ENCODE peak calls at places on chromosome 22, in five cellular contexts. One of them, this sample, is unnamed. For H3K9me3, the result is how much of the 10 kb centered on the place peaks cover.

GRCh38 chr22:50612715-50613221 is 12.2 kb downstream of the MAPK8IP2 start:
- DNase-seq in cardiac muscle cell: no peak
- DNase-seq in neural progenitor cell: peak
- DNase-seq in keratinocyte: no peak
- DNase-seq in uterus: no peak
- DNase-seq in this sample: no peak

GRCh38 chr22:26579331-26579886 is 10.5 kb downstream of the TPST2 start:
- DNase-seq in uterus: no peak
- DNase-seq in neural progenitor cell: no peak
- DNase-seq in cardiac muscle cell: no peak
- DNase-seq in keratinocyte: no peak
- DNase-seq in this sample: no peak

GRCh38 chr22:38781033-38781432 is 12.9 kb downstream of the DNAL4 start:
- DNase-seq in keratinocyte: no peak
- DNase-seq in neural progenitor cell: no peak
- DNase-seq in cardiac muscle cell: no peak
- DNase-seq in uterus: no peak
- DNase-seq in this sample: no peak

GRCh38 chr22:43363580-43364435 is 20.6 kb upstream of the SCUBE1 start:
- DNase-seq in neural progenitor cell: peak
- DNase-seq in cardiac muscle cell: no peak
- DNase-seq in uterus: no peak
- DNase-seq in keratinocyte: no peak
- DNase-seq in this sample: no peak

GRCh38 chr22:50276143-50276542 is 6.0 kb upstream of the MAPK11 start:
- DNase-seq in uterus: no peak
- DNase-seq in neural progenitor cell: no peak
- DNase-seq in keratinocyte: no peak
- DNase-seq in cardiac muscle cell: peak
- DNase-seq in this sample: no peak

GRCh38 chr22:23547818-23548500 is 32.1 kb downstream of the IGLL1 start:
- DNase-seq in cardiac muscle cell: no peak
- DNase-seq in uterus: no peak
- DNase-seq in neural progenitor cell: no peak
- DNase-seq in keratinocyte: no peak
- DNase-seq in this sample: no peak

GRCh38 chr22:39215430-39216142 is 29.2 kb downstream of the PDGFB start:
- DNase-seq in cardiac muscle cell: no peak
- DNase-seq in keratinocyte: no peak
- DNase-seq in uterus: peak
- DNase-seq in neural progenitor cell: peak
- DNase-seq in this sample: peak

GRCh38 chr22:23827351-23827995 is 11.3 kb downstream of the DERL3 start:
- DNase-seq in cardiac muscle cell: no peak
- DNase-seq in neural progenitor cell: peak
- DNase-seq in keratinocyte: no peak
- DNase-seq in uterus: no peak
- DNase-seq in this sample: no peak

GRCh38 chr22:34301569-34301968 is 381.3 kb upstream of the LARGE1 start:
- DNase-seq in keratinocyte: no peak
- DNase-seq in neural progenitor cell: no peak
- DNase-seq in cardiac muscle cell: peak
- DNase-seq in uterus: no peak
- DNase-seq in this sample: no peak

GRCh38 chr22:39068033-39068785 is 8.9 kb upstream of the APOBEC3G start:
- DNase-seq in cardiac muscle cell: peak
- DNase-seq in uterus: no peak
- DNase-seq in neural progenitor cell: no peak
- DNase-seq in keratinocyte: no peak
- DNase-seq in this sample: no peak

GRCh38 chr22:23781533-23781932 is 5.2 kb upstream of the SMARCB1 start:
- DNase-seq in neural progenitor cell: no peak
- DNase-seq in keratinocyte: peak
- DNase-seq in uterus: no peak
- DNase-seq in cardiac muscle cell: no peak
- DNase-seq in this sample: no peak

GRCh38 chr22:40031766-40032470 is 37.2 kb downstream of the FAM83F start:
- DNase-seq in uterus: no peak
- DNase-seq in keratinocyte: no peak
- DNase-seq in neural progenitor cell: no peak
- DNase-seq in cardiac muscle cell: no peak
- DNase-seq in this sample: no peak

GRCh38 chr22:35839811-35840739 is 122.4 kb downstream of the APOL5 start:
- DNase-seq in uterus: peak
- DNase-seq in keratinocyte: peak
- DNase-seq in neural progenitor cell: peak
- DNase-seq in cardiac muscle cell: peak
- DNase-seq in this sample: no peak

GRCh38 chr22:37126882-37127281 is 17.4 kb upstream of the TMPRSS6 start:
- DNase-seq in uterus: no peak
- DNase-seq in keratinocyte: no peak
- DNase-seq in neural progenitor cell: peak
- DNase-seq in cardiac muscle cell: peak
- DNase-seq in this sample: no peak

GRCh38 chr22:23562186-23562585 is 17.9 kb downstream of the IGLL1 start:
- DNase-seq in neural progenitor cell: no peak
- DNase-seq in uterus: no peak
- DNase-seq in cardiac muscle cell: no peak
- DNase-seq in keratinocyte: no peak
- DNase-seq in this sample: no peak

GRCh38 chr22:40679964-40680818 is 907 bp downstream of the MCHR1 start:
- DNase-seq in neural progenitor cell: peak
- DNase-seq in cardiac muscle cell: no peak
- DNase-seq in uterus: no peak
- DNase-seq in keratinocyte: no peak
- DNase-seq in this sample: no peak

GRCh38 chr22:25627271-25627848 is 62.9 kb downstream of the GRK3 start:
- DNase-seq in uterus: no peak
- DNase-seq in cardiac muscle cell: no peak
- DNase-seq in neural progenitor cell: no peak
- DNase-seq in keratinocyte: no peak
- DNase-seq in this sample: no peak

GRCh38 chr22:19404676-19405075 is 26.9 kb downstream of the HIRA start:
- DNase-seq in keratinocyte: no peak
- DNase-seq in neural progenitor cell: no peak
- DNase-seq in uterus: no peak
- DNase-seq in cardiac muscle cell: peak
- DNase-seq in this sample: no peak

GRCh38 chr22:38623357-38623756 is 32.8 kb downstream of the FAM227A start:
- DNase-seq in keratinocyte: no peak
- DNase-seq in uterus: no peak
- DNase-seq in cardiac muscle cell: no peak
- DNase-seq in neural progenitor cell: no peak
- DNase-seq in this sample: no peak

GRCh38 chr22:40009231-40009769 is 14.5 kb downstream of the FAM83F start:
- DNase-seq in uterus: no peak
- DNase-seq in cardiac muscle cell: no peak
- DNase-seq in keratinocyte: no peak
- DNase-seq in neural progenitor cell: peak
- DNase-seq in this sample: no peak

GRCh38 chr22:50626314-50626855 is 1.6 kb downstream of the ARSA start:
- DNase-seq in keratinocyte: no peak
- DNase-seq in neural progenitor cell: no peak
- DNase-seq in cardiac muscle cell: no peak
- DNase-seq in uterus: no peak
- DNase-seq in this sample: no peak

GRCh38 chr22:19779011-19779421 is 18.4 kb downstream of the TBX1 start:
- DNase-seq in cardiac muscle cell: no peak
- DNase-seq in neural progenitor cell: no peak
- DNase-seq in keratinocyte: no peak
- DNase-seq in uterus: no peak
- DNase-seq in this sample: no peak

GRCh38 chr22:48044484-48045060 is 1282.1 kb downstream of the TBC1D22A start:
- DNase-seq in uterus: no peak
- DNase-seq in cardiac muscle cell: no peak
- DNase-seq in keratinocyte: no peak
- DNase-seq in neural progenitor cell: no peak
- DNase-seq in this sample: no peak
- H3K9me3 ChIP-seq in uterus: under half
- H3K9me3 ChIP-seq in cardiac muscle cell: under half
- H3K9me3 ChIP-seq in keratinocyte: under half
- H3K9me3 ChIP-seq in neural progenitor cell: under half
- H3K9me3 ChIP-seq in this sample: under half

DNA sequence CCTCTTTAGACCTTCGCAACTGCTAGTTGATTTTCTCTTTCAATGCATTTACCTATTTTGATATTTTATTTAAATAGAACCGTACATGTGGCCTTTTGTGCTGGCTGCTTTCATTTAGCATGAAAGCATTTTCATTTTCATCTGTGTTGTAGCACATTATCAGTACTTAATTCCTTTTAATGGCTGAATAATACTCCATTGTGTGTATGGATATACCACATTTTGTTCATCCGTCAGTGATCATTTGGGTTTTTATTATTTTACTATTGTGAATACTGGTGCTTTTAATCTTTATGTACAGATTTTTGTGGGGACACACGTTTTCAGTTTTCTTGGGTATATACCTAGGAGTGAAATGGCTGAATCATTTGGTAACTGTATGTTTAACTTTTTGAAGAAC is 43.1 kb downstream of the MTMR3 start:
- DNase-seq in keratinocyte: no peak
- DNase-seq in neural progenitor cell: no peak
- DNase-seq in uterus: no peak
- DNase-seq in cardiac muscle cell: no peak
- DNase-seq in this sample: no peak
- H3K9me3 ChIP-seq in keratinocyte: under half
- H3K9me3 ChIP-seq in neural progenitor cell: under half
- H3K9me3 ChIP-seq in uterus: under half
- H3K9me3 ChIP-seq in cardiac muscle cell: under half
- H3K9me3 ChIP-seq in this sample: under half

DNA sequence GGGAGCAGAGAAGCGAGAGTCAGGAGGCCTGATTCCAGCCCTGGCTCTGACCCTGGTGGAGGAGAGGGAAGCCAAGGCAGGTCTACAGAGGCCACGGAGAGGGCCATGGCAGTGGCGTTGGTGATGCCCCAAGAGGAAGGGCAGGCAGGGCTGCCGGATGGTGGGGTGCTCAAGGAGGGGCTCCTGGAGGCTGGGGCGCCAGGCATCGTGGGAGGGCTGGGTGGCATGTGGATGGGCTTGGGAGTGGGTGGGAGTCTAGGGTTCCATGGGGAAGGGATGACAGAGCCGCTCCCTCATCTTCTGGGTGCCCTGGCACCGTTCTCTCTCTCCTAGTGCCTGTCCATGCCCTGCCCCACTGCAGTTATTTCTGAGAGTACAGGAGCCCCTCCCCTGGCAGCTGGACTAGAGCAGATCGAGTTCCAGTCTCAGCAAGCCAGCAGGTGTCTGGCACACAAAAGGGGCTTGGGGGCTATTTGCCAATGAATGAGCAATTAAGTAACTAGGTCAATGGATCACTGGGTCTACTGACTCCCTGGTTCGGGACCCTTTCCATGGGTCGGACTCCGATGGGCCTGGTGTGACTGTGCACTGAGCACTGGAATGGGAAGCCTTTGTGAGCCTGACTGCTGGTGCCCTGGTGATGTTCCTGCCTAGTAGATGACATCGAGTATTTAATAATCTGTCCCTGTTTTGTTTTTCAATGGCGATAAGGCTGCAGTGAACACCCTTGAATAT is 570.0 kb downstream of the TBC1D22A start:
- DNase-seq in keratinocyte: no peak
- DNase-seq in neural progenitor cell: no peak
- DNase-seq in cardiac muscle cell: no peak
- DNase-seq in uterus: no peak
- DNase-seq in this sample: no peak
- H3K9me3 ChIP-seq in keratinocyte: under half
- H3K9me3 ChIP-seq in neural progenitor cell: under half
- H3K9me3 ChIP-seq in cardiac muscle cell: under half
- H3K9me3 ChIP-seq in uterus: under half
- H3K9me3 ChIP-seq in this sample: under half

DNA sequence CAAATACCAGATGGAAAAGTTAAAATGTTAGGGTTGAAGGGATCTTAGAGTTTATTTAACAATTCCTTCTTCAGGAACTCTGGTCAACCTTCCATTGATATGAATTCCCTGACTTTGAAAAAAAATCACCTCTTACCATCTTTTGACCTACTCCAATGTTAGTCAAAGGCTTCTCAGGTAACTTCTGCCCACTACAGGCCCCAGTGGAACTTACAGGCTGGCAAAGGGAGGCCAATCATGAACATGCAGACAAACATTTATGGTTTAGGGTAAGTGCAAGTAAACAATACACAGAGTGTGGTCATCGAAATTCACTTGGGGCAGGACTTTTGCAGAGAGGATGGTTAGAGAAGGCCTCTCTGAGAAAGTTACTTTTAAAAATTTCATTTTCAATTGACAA is 45.1 kb downstream of the SYN3 start:
- DNase-seq in uterus: no peak
- DNase-seq in cardiac muscle cell: no peak
- DNase-seq in neural progenitor cell: no peak
- DNase-seq in keratinocyte: no peak
- DNase-seq in this sample: no peak
- H3K9me3 ChIP-seq in uterus: under half
- H3K9me3 ChIP-seq in cardiac muscle cell: under half
- H3K9me3 ChIP-seq in neural progenitor cell: under half
- H3K9me3 ChIP-seq in keratinocyte: under half
- H3K9me3 ChIP-seq in this sample: under half

GRCh38 chr22:48588881-48589450 is 1238.7 kb downstream of the BRD1 start:
- DNase-seq in cardiac muscle cell: no peak
- DNase-seq in uterus: no peak
- DNase-seq in keratinocyte: no peak
- DNase-seq in neural progenitor cell: no peak
- DNase-seq in this sample: no peak

GRCh38 chr22:48588151-48588880 is 1239.4 kb downstream of the BRD1 start:
- DNase-seq in keratinocyte: no peak
- DNase-seq in cardiac muscle cell: no peak
- DNase-seq in uterus: no peak
- DNase-seq in neural progenitor cell: no peak
- DNase-seq in this sample: no peak

GRCh38 chr22:48585916-48586798 is 1241.5 kb downstream of the BRD1 start:
- DNase-seq in keratinocyte: no peak
- DNase-seq in cardiac muscle cell: no peak
- DNase-seq in neural progenitor cell: peak
- DNase-seq in uterus: no peak
- DNase-seq in this sample: no peak

GRCh38 chr22:48586799-48587185 is 1240.9 kb downstream of the BRD1 start:
- DNase-seq in cardiac muscle cell: no peak
- DNase-seq in neural progenitor cell: no peak
- DNase-seq in keratinocyte: no peak
- DNase-seq in uterus: no peak
- DNase-seq in this sample: no peak

GRCh38 chr22:48587236-48587865 is 1240.3 kb downstream of the BRD1 start:
- DNase-seq in keratinocyte: no peak
- DNase-seq in cardiac muscle cell: no peak
- DNase-seq in uterus: no peak
- DNase-seq in neural progenitor cell: no peak
- DNase-seq in this sample: no peak
- H3K9me3 ChIP-seq in keratinocyte: under half
- H3K9me3 ChIP-seq in cardiac muscle cell: under half
- H3K9me3 ChIP-seq in uterus: under half
- H3K9me3 ChIP-seq in neural progenitor cell: under half
- H3K9me3 ChIP-seq in this sample: under half

This sample was measured in CD4-positive, alpha-beta T cell.